ENCODE peak calls at places on chromosomes 2 and 18, in five cellular contexts. One of them, this sample, is unnamed.

GRCh38 chr2:167581961-167582574 is 665.3 kb downstream of the STK39 start:
- DNase-seq in upper lobe of left lung: no peak
- DNase-seq in suprapubic skin: no peak
- DNase-seq in A549: no peak
- DNase-seq in tibial nerve: no peak
- DNase-seq in this sample: no peak

GRCh38 chr2:37323176-37323575 is 1.5 kb downstream of the PRKD3 start:
- DNase-seq in upper lobe of left lung: no peak
- DNase-seq in suprapubic skin: no peak
- DNase-seq in A549: no peak
- DNase-seq in tibial nerve: no peak
- DNase-seq in this sample: no peak

GRCh38 chr2:41695714-41696113 is 352.1 kb upstream of the PKDCC start:
- DNase-seq in upper lobe of left lung: no peak
- DNase-seq in suprapubic skin: no peak
- DNase-seq in A549: no peak
- DNase-seq in tibial nerve: no peak
- DNase-seq in this sample: no peak

GRCh38 chr18:58861353-58861752 is 3.3 kb upstream of the ZNF532 start:
- DNase-seq in upper lobe of left lung: no peak
- DNase-seq in suprapubic skin: no peak
- DNase-seq in A549: no peak
- DNase-seq in tibial nerve: no peak
- DNase-seq in this sample: no peak

GRCh38 chr18:12861637-12862036 is 22.4 kb downstream of the PTPN2 start:
- DNase-seq in upper lobe of left lung: no peak
- DNase-seq in suprapubic skin: no peak
- DNase-seq in A549: no peak
- DNase-seq in tibial nerve: no peak
- DNase-seq in this sample: no peak

GRCh38 chr2:77271262-77271661 is 250.9 kb downstream of the LRRTM4 start:
- DNase-seq in upper lobe of left lung: no peak
- DNase-seq in suprapubic skin: no peak
- DNase-seq in A549: no peak
- DNase-seq in tibial nerve: no peak
- DNase-seq in this sample: no peak

GRCh38 chr18:58993260-58993659 is 128.6 kb downstream of the ZNF532 start:
- DNase-seq in upper lobe of left lung: no peak
- DNase-seq in suprapubic skin: no peak
- DNase-seq in A549: peak
- DNase-seq in tibial nerve: no peak
- DNase-seq in this sample: no peak

GRCh38 chr2:80517301-80517700 is 212.7 kb upstream of the LRRTM1 start:
- DNase-seq in upper lobe of left lung: no peak
- DNase-seq in suprapubic skin: no peak
- DNase-seq in A549: no peak
- DNase-seq in tibial nerve: no peak
- DNase-seq in this sample: no peak

GRCh38 chr2:226792155-226792871 is 7.3 kb downstream of the IRS1 start:
- DNase-seq in upper lobe of left lung: no peak
- DNase-seq in suprapubic skin: no peak
- DNase-seq in A549: no peak
- DNase-seq in tibial nerve: no peak
- DNase-seq in this sample: no peak

GRCh38 chr2:133676392-133677130 is 108.3 kb upstream of the NCKAP5 start:
- DNase-seq in upper lobe of left lung: no peak
- DNase-seq in suprapubic skin: no peak
- DNase-seq in A549: no peak
- DNase-seq in tibial nerve: no peak
- DNase-seq in this sample: no peak

GRCh38 chr18:61635901-61636528 is 256.8 kb downstream of the RNF152 start:
- DNase-seq in upper lobe of left lung: peak
- DNase-seq in suprapubic skin: peak
- DNase-seq in A549: no peak
- DNase-seq in tibial nerve: peak
- DNase-seq in this sample: peak

GRCh38 chr2:74576830-74577229 is 22.3 kb downstream of the DOK1 start:
- DNase-seq in upper lobe of left lung: peak
- DNase-seq in suprapubic skin: no peak
- DNase-seq in A549: no peak
- DNase-seq in tibial nerve: peak
- DNase-seq in this sample: no peak
- TF ChIP-seq EP300 in upper lobe of left lung: no peak
- TF ChIP-seq EP300 in suprapubic skin: no peak
- TF ChIP-seq EP300 in A549: no peak
- TF ChIP-seq EP300 in tibial nerve: peak
- TF ChIP-seq EP300 in this sample: no peak

GRCh38 chr2:100924122-100924519 is 78.0 kb upstream of the RPL31 start:
- DNase-seq in upper lobe of left lung: no peak
- DNase-seq in suprapubic skin: no peak
- DNase-seq in A549: no peak
- DNase-seq in tibial nerve: no peak
- DNase-seq in this sample: no peak

GRCh38 chr2:100923461-100924020 is 78.5 kb upstream of the RPL31 start:
- DNase-seq in upper lobe of left lung: no peak
- DNase-seq in suprapubic skin: no peak
- DNase-seq in A549: no peak
- DNase-seq in tibial nerve: no peak
- DNase-seq in this sample: no peak

GRCh38 chr2:100921685-100922161 is 80.4 kb upstream of the RPL31 start:
- DNase-seq in upper lobe of left lung: no peak
- DNase-seq in suprapubic skin: no peak
- DNase-seq in A549: no peak
- DNase-seq in tibial nerve: no peak
- DNase-seq in this sample: no peak

GRCh38 chr2:100928235-100928634 is 73.9 kb upstream of the RPL31 start:
- DNase-seq in upper lobe of left lung: no peak
- DNase-seq in suprapubic skin: no peak
- DNase-seq in A549: no peak
- DNase-seq in tibial nerve: no peak
- DNase-seq in this sample: no peak

DNA sequence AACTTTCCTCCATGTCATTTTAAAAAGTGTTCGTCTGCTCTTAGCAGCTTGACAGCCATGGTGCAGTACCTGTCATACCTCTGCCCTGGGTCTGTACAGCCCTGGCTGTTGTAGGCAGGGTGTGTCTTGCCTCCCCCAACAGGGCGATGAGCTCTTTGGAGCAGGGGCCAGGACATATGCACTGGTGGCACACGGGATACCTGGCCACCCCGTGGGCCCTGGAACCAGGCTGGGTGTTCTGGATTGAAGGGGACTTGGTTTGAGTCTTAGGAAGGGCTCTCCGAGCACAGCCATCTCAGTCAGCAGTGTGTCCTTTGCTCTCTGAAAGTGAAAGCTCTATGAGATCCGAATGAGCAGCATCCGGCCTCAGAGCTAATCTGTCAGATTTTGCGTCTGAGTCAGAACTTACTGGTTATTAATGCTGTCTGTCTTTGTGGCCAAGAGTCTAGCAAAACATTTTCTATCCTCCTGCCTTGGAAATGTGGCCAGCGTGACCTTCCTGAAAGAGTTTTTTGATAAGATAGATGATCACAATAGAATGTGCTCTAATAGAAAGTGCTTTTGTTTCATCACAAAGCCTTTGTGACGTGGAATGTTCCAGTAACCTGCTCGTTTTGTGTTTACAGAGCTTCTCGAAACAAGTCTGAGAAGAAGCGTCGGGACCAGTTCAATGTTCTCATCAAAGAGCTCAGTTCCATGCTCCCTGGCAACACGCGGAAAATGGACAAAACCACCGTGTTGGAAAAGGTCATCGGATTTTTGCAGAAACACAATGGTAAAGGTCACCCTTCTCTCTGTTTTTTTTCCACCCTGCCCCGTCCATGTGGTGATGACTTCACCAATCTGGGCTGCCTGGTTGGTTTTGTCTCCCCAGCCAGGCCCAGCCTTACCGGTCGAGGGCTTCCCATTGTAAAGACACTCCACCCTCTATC is 77.3 kb upstream of the RPL31 start:
- DNase-seq in upper lobe of left lung: no peak
- DNase-seq in suprapubic skin: no peak
- DNase-seq in A549: no peak
- DNase-seq in tibial nerve: no peak
- DNase-seq in this sample: no peak
- TF ChIP-seq EP300 in upper lobe of left lung: no peak
- TF ChIP-seq EP300 in suprapubic skin: no peak
- TF ChIP-seq EP300 in A549: no peak
- TF ChIP-seq EP300 in tibial nerve: no peak
- TF ChIP-seq EP300 in this sample: no peak

GRCh38 chr2:62200868-62201267 is 5.0 kb downstream of the B3GNT2 start:
- DNase-seq in upper lobe of left lung: no peak
- DNase-seq in suprapubic skin: no peak
- DNase-seq in A549: no peak
- DNase-seq in tibial nerve: no peak
- DNase-seq in this sample: no peak

GRCh38 chr2:62202729-62203128 is 6.8 kb downstream of the B3GNT2 start:
- DNase-seq in upper lobe of left lung: no peak
- DNase-seq in suprapubic skin: no peak
- DNase-seq in A549: no peak
- DNase-seq in tibial nerve: no peak
- DNase-seq in this sample: no peak

GRCh38 chr2:62203459-62203858 is 7.5 kb downstream of the B3GNT2 start:
- DNase-seq in upper lobe of left lung: no peak
- DNase-seq in suprapubic skin: no peak
- DNase-seq in A549: no peak
- DNase-seq in tibial nerve: no peak
- DNase-seq in this sample: no peak

GRCh38 chr2:62201307-62201706 is 5.4 kb downstream of the B3GNT2 start:
- DNase-seq in upper lobe of left lung: no peak
- DNase-seq in suprapubic skin: no peak
- DNase-seq in A549: no peak
- DNase-seq in tibial nerve: no peak
- DNase-seq in this sample: no peak

DNA sequence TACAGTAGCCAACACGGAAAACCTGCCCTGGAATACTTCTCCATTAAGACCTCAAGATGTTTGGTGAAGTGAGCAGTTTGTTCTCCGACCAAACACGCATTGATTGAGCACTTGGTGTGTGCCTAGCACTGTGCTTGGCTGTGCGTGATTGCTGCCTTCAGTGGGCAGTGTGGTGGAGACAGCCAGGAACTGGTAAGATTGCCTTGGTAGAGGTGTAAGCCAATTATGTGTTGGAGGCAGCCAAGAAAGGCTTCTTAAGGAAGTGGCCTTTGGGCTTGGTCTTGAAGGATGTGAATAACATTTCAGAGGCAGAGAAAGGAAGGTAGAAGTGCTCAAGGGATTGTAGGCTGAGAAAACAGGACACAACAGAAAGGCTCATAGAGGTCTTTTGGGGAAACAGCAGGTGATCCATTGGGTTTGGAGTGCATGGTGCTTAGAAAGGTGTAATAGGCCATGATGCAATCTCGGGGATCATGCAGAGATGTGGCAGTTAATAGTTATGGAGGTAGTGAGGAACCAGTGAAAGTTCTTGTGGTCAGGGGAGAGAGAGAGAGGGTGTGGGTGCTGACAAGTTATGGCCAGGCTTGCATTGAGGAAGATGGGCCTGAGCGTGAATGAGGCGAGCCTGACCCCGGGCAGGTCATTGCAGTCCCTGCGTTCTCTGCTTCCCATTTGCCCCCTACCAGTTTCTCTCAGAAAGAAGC is 6.3 kb downstream of the B3GNT2 start:
- DNase-seq in upper lobe of left lung: peak
- DNase-seq in suprapubic skin: no peak
- DNase-seq in A549: no peak
- DNase-seq in tibial nerve: no peak
- DNase-seq in this sample: no peak
- TF ChIP-seq EP300 in upper lobe of left lung: no peak
- TF ChIP-seq EP300 in suprapubic skin: no peak
- TF ChIP-seq EP300 in A549: no peak
- TF ChIP-seq EP300 in tibial nerve: no peak
- TF ChIP-seq EP300 in this sample: no peak

DNA sequence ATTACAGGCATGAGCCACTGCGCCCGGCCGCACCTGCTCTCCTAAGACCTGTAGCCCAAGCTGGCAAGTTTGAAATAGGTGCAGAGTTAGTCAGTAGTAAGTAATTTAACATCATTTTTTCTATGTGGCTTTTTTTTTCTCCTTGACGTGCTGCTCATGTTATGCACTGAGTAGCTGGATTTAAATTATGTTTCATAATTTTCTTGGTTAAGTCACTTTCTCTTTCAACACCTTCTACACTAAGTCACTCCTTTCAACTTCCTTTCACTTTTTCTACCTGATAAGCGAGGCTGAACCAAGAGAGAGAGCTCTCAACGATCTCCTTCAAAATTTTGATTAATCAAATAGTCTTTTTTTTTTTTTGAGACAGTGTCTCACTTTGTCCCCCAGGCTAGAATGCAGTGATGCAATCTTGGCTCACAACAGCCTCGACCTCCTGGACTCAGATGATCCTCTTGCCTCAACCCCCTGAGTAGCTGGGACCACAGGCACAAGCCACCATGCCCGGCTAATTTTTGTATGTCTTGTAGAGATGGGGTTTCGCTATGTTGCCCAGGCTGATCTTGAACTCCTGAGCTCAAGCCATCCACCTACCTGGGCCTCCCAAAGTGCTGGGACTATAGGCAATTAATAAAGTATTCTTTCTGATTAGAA is 13.1 kb downstream of the CASP8 start:
- DNase-seq in upper lobe of left lung: no peak
- DNase-seq in suprapubic skin: no peak
- DNase-seq in A549: no peak
- DNase-seq in tibial nerve: no peak
- DNase-seq in this sample: no peak
- TF ChIP-seq EP300 in upper lobe of left lung: no peak
- TF ChIP-seq EP300 in suprapubic skin: no peak
- TF ChIP-seq EP300 in A549: no peak
- TF ChIP-seq EP300 in tibial nerve: no peak
- TF ChIP-seq EP300 in this sample: no peak

GRCh38 chr2:217338306-217338916 is 478.5 kb upstream of the TNP1 start:
- DNase-seq in upper lobe of left lung: no peak
- DNase-seq in suprapubic skin: no peak
- DNase-seq in A549: no peak
- DNase-seq in tibial nerve: peak
- DNase-seq in this sample: no peak
- TF ChIP-seq EP300 in upper lobe of left lung: no peak
- TF ChIP-seq EP300 in suprapubic skin: no peak
- TF ChIP-seq EP300 in A549: no peak
- TF ChIP-seq EP300 in tibial nerve: peak
- TF ChIP-seq EP300 in this sample: no peak

GRCh38 chr2:231709981-231710750 is 1.8 kb downstream of the PTMA start:
- DNase-seq in upper lobe of left lung: peak
- DNase-seq in suprapubic skin: peak
- DNase-seq in A549: peak
- DNase-seq in tibial nerve: peak
- DNase-seq in this sample: no peak
- TF ChIP-seq EP300 in upper lobe of left lung: no peak
- TF ChIP-seq EP300 in suprapubic skin: no peak
- TF ChIP-seq EP300 in A549: no peak
- TF ChIP-seq EP300 in tibial nerve: peak
- TF ChIP-seq EP300 in this sample: no peak